ENCODE peak calls at places on chromosomes 11 and 22, in seven cellular contexts. One of them, this sample, is unnamed.

GRCh38 chr11:100823360-100823759 is 136.3 kb downstream of the ARHGAP42 start:
- DNase-seq in astrocyte of the spinal cord: peak
- DNase-seq in epithelial cell of esophagus: no peak
- DNase-seq in MM.1S: no peak
- DNase-seq in colonic mucosa: no peak
- DNase-seq in mammary epithelial cell: no peak
- DNase-seq in fibroblast of lung: peak
- DNase-seq in this sample: peak

GRCh38 chr11:14645247-14645912 is 1.8 kb downstream of the PDE3B start:
- DNase-seq in astrocyte of the spinal cord: peak
- DNase-seq in epithelial cell of esophagus: peak
- DNase-seq in MM.1S: no peak
- DNase-seq in colonic mucosa: no peak
- DNase-seq in mammary epithelial cell: peak
- DNase-seq in fibroblast of lung: peak
- DNase-seq in this sample: peak

GRCh38 chr11:390175-390574 is 3.8 kb upstream of the PKP3 start:
- DNase-seq in astrocyte of the spinal cord: no peak
- DNase-seq in epithelial cell of esophagus: peak
- DNase-seq in MM.1S: no peak
- DNase-seq in colonic mucosa: peak
- DNase-seq in mammary epithelial cell: no peak
- DNase-seq in fibroblast of lung: no peak
- DNase-seq in this sample: no peak

GRCh38 chr11:28834877-28835276 is 726.7 kb downstream of the METTL15 start:
- DNase-seq in astrocyte of the spinal cord: peak
- DNase-seq in epithelial cell of esophagus: peak
- DNase-seq in MM.1S: no peak
- DNase-seq in colonic mucosa: no peak
- DNase-seq in mammary epithelial cell: peak
- DNase-seq in fibroblast of lung: peak
- DNase-seq in this sample: peak

GRCh38 chr22:23836692-23837495 is 1.9 kb downstream of the DERL3 start:
- DNase-seq in astrocyte of the spinal cord: no peak
- DNase-seq in epithelial cell of esophagus: no peak
- DNase-seq in MM.1S: no peak
- DNase-seq in colonic mucosa: no peak
- DNase-seq in mammary epithelial cell: no peak
- DNase-seq in fibroblast of lung: no peak
- DNase-seq in this sample: no peak

GRCh38 chr11:11998091-11998781 is 10.2 kb downstream of the DKK3 start:
- DNase-seq in astrocyte of the spinal cord: peak
- DNase-seq in epithelial cell of esophagus: peak
- DNase-seq in MM.1S: no peak
- DNase-seq in colonic mucosa: no peak
- DNase-seq in mammary epithelial cell: peak
- DNase-seq in fibroblast of lung: peak
- DNase-seq in this sample: peak

GRCh38 chr11:44319170-44319551 is 9.2 kb upstream of the ALX4 start:
- DNase-seq in astrocyte of the spinal cord: no peak
- DNase-seq in epithelial cell of esophagus: no peak
- DNase-seq in MM.1S: no peak
- DNase-seq in colonic mucosa: no peak
- DNase-seq in mammary epithelial cell: no peak
- DNase-seq in fibroblast of lung: no peak
- DNase-seq in this sample: no peak

GRCh38 chr11:72349616-72350218 is 84.6 kb downstream of the CLPB start:
- DNase-seq in astrocyte of the spinal cord: no peak
- DNase-seq in epithelial cell of esophagus: no peak
- DNase-seq in MM.1S: no peak
- DNase-seq in colonic mucosa: no peak
- DNase-seq in mammary epithelial cell: no peak
- DNase-seq in fibroblast of lung: no peak
- DNase-seq in this sample: no peak

GRCh38 chr11:12005476-12005875 is 3.0 kb downstream of the DKK3 start:
- DNase-seq in astrocyte of the spinal cord: peak
- DNase-seq in epithelial cell of esophagus: peak
- DNase-seq in MM.1S: no peak
- DNase-seq in colonic mucosa: no peak
- DNase-seq in mammary epithelial cell: no peak
- DNase-seq in fibroblast of lung: peak
- DNase-seq in this sample: peak

GRCh38 chr11:102761646-102762238 is 18.7 kb downstream of the MMP10 start:
- DNase-seq in astrocyte of the spinal cord: peak
- DNase-seq in epithelial cell of esophagus: no peak
- DNase-seq in MM.1S: no peak
- DNase-seq in colonic mucosa: no peak
- DNase-seq in mammary epithelial cell: no peak
- DNase-seq in fibroblast of lung: no peak
- DNase-seq in this sample: peak

GRCh38 chr11:134008593-134008992 is 51.8 kb upstream of the IGSF9B start:
- DNase-seq in astrocyte of the spinal cord: no peak
- DNase-seq in epithelial cell of esophagus: peak
- DNase-seq in MM.1S: no peak
- DNase-seq in colonic mucosa: no peak
- DNase-seq in mammary epithelial cell: no peak
- DNase-seq in fibroblast of lung: no peak
- DNase-seq in this sample: no peak

GRCh38 chr11:96390403-96390830 is 604 bp downstream of the JRKL start:
- DNase-seq in astrocyte of the spinal cord: no peak
- DNase-seq in epithelial cell of esophagus: no peak
- DNase-seq in MM.1S: no peak
- DNase-seq in colonic mucosa: no peak
- DNase-seq in mammary epithelial cell: no peak
- DNase-seq in fibroblast of lung: peak
- DNase-seq in this sample: peak

GRCh38 chr11:128406365-128406706 is 181.0 kb downstream of the ETS1 start:
- DNase-seq in astrocyte of the spinal cord: peak
- DNase-seq in epithelial cell of esophagus: no peak
- DNase-seq in MM.1S: peak
- DNase-seq in colonic mucosa: no peak
- DNase-seq in mammary epithelial cell: no peak
- DNase-seq in fibroblast of lung: no peak
- DNase-seq in this sample: no peak

GRCh38 chr22:20016734-20017621 is at the start of gene ARVCF:
- DNase-seq in astrocyte of the spinal cord: peak
- DNase-seq in epithelial cell of esophagus: peak
- DNase-seq in MM.1S: peak
- DNase-seq in colonic mucosa: peak
- DNase-seq in mammary epithelial cell: peak
- DNase-seq in fibroblast of lung: peak
- DNase-seq in this sample: peak

GRCh38 chr11:67698247-67698646 is 23.8 kb upstream of the ALDH3B2 start:
- DNase-seq in astrocyte of the spinal cord: no peak
- DNase-seq in epithelial cell of esophagus: peak
- DNase-seq in MM.1S: peak
- DNase-seq in colonic mucosa: no peak
- DNase-seq in mammary epithelial cell: no peak
- DNase-seq in fibroblast of lung: no peak
- DNase-seq in this sample: peak
- H3K4me3 ChIP-seq in astrocyte of the spinal cord: no peak
- H3K4me3 ChIP-seq in epithelial cell of esophagus: no peak
- H3K4me3 ChIP-seq in MM.1S: no peak
- H3K4me3 ChIP-seq in colonic mucosa: no peak
- H3K4me3 ChIP-seq in mammary epithelial cell: no peak
- H3K4me3 ChIP-seq in fibroblast of lung: no peak
- H3K4me3 ChIP-seq in this sample: no peak

GRCh38 chr11:91850533-91851305 is 373.9 kb upstream of the FAT3 start:
- DNase-seq in astrocyte of the spinal cord: no peak
- DNase-seq in epithelial cell of esophagus: no peak
- DNase-seq in MM.1S: no peak
- DNase-seq in colonic mucosa: no peak
- DNase-seq in mammary epithelial cell: no peak
- DNase-seq in fibroblast of lung: no peak
- DNase-seq in this sample: no peak
- TF ChIP-seq CTCF in astrocyte of the spinal cord: no peak
- TF ChIP-seq CTCF in epithelial cell of esophagus: no peak
- TF ChIP-seq CTCF in MM.1S: no peak
- TF ChIP-seq CTCF in colonic mucosa: no peak
- TF ChIP-seq CTCF in mammary epithelial cell: no peak
- TF ChIP-seq CTCF in fibroblast of lung: no peak
- TF ChIP-seq CTCF in this sample: no peak

DNA sequence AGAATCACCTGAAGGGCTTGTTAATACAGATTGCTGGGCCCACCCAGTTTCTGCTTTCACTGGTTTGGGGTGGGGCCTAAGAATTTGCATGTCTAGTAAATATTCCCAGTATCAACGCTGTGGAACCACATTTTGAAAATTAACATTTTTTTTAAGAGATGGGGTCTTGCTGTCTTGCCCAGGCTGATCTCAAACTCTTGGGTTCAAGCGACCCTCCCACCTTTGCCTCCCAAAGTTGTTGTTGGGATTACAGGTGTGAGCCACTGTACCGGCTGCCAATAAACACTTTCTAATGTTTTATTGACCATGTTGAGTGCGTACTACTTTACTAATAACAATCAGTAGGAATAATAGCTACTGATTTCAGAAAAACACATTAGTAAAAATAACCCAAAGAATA is 2.5 kb downstream of the EIF4G2 start:
- DNase-seq in astrocyte of the spinal cord: no peak
- DNase-seq in epithelial cell of esophagus: no peak
- DNase-seq in MM.1S: no peak
- DNase-seq in colonic mucosa: no peak
- DNase-seq in mammary epithelial cell: peak
- DNase-seq in fibroblast of lung: no peak
- DNase-seq in this sample: no peak
- H3K4me3 ChIP-seq in astrocyte of the spinal cord: no peak
- H3K4me3 ChIP-seq in epithelial cell of esophagus: peak
- H3K4me3 ChIP-seq in MM.1S: no peak
- H3K4me3 ChIP-seq in colonic mucosa: no peak
- H3K4me3 ChIP-seq in mammary epithelial cell: peak
- H3K4me3 ChIP-seq in fibroblast of lung: peak
- H3K4me3 ChIP-seq in this sample: no peak

GRCh38 chr22:47547239-47547661 is 784.8 kb downstream of the TBC1D22A start:
- DNase-seq in astrocyte of the spinal cord: no peak
- DNase-seq in epithelial cell of esophagus: no peak
- DNase-seq in MM.1S: no peak
- DNase-seq in colonic mucosa: no peak
- DNase-seq in mammary epithelial cell: no peak
- DNase-seq in fibroblast of lung: no peak
- DNase-seq in this sample: no peak
- TF ChIP-seq CTCF in astrocyte of the spinal cord: no peak
- TF ChIP-seq CTCF in epithelial cell of esophagus: no peak
- TF ChIP-seq CTCF in MM.1S: no peak
- TF ChIP-seq CTCF in colonic mucosa: no peak
- TF ChIP-seq CTCF in mammary epithelial cell: no peak
- TF ChIP-seq CTCF in fibroblast of lung: no peak
- TF ChIP-seq CTCF in this sample: no peak

GRCh38 chr11:64390558-64390957 is 31.6 kb downstream of the RPS6KA4 start:
- DNase-seq in astrocyte of the spinal cord: no peak
- DNase-seq in epithelial cell of esophagus: no peak
- DNase-seq in MM.1S: no peak
- DNase-seq in colonic mucosa: no peak
- DNase-seq in mammary epithelial cell: no peak
- DNase-seq in fibroblast of lung: no peak
- DNase-seq in this sample: no peak

GRCh38 chr11:64396079-64396591 is 37.2 kb downstream of the RPS6KA4 start:
- DNase-seq in astrocyte of the spinal cord: no peak
- DNase-seq in epithelial cell of esophagus: no peak
- DNase-seq in MM.1S: no peak
- DNase-seq in colonic mucosa: no peak
- DNase-seq in mammary epithelial cell: no peak
- DNase-seq in fibroblast of lung: no peak
- DNase-seq in this sample: no peak

GRCh38 chr11:64391839-64392238 is 32.9 kb downstream of the RPS6KA4 start:
- DNase-seq in astrocyte of the spinal cord: no peak
- DNase-seq in epithelial cell of esophagus: no peak
- DNase-seq in MM.1S: no peak
- DNase-seq in colonic mucosa: no peak
- DNase-seq in mammary epithelial cell: no peak
- DNase-seq in fibroblast of lung: no peak
- DNase-seq in this sample: no peak

GRCh38 chr11:64400096-64400495 is 41.1 kb downstream of the RPS6KA4 start:
- DNase-seq in astrocyte of the spinal cord: no peak
- DNase-seq in epithelial cell of esophagus: peak
- DNase-seq in MM.1S: no peak
- DNase-seq in colonic mucosa: no peak
- DNase-seq in mammary epithelial cell: peak
- DNase-seq in fibroblast of lung: peak
- DNase-seq in this sample: peak

DNA sequence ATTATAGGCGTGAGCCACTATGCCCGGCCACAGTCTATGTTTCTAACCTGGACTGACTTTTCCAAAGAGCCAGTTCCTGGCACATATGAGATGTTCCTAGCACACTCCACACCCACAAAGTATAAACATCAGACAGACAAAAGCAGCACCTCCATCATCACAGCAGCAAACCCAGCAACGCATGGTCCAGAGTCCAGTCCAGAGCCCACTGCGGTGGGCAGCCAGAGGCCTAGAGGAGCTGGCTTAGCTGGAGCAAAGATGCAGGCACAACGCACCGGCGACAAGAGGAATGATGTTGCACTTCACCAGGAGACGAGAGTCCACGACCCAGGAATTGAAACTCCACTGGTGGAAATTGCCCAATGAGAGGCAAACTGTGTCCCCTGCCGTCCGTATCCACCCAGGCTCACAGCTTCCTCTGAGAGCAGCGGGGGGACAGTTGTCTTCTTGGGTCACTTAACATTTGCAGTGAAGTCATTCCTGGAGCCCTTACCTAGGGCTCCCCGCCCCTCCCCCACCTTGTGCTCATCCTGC is 36.6 kb downstream of the RPS6KA4 start:
- DNase-seq in astrocyte of the spinal cord: no peak
- DNase-seq in epithelial cell of esophagus: no peak
- DNase-seq in MM.1S: no peak
- DNase-seq in colonic mucosa: no peak
- DNase-seq in mammary epithelial cell: no peak
- DNase-seq in fibroblast of lung: no peak
- DNase-seq in this sample: no peak
- H3K4me3 ChIP-seq in astrocyte of the spinal cord: no peak
- H3K4me3 ChIP-seq in epithelial cell of esophagus: no peak
- H3K4me3 ChIP-seq in MM.1S: no peak
- H3K4me3 ChIP-seq in colonic mucosa: no peak
- H3K4me3 ChIP-seq in mammary epithelial cell: no peak
- H3K4me3 ChIP-seq in fibroblast of lung: no peak
- H3K4me3 ChIP-seq in this sample: no peak

GRCh38 chr11:104130161-104130560 is 33.8 kb downstream of the PDGFD start:
- DNase-seq in astrocyte of the spinal cord: no peak
- DNase-seq in epithelial cell of esophagus: no peak
- DNase-seq in MM.1S: no peak
- DNase-seq in colonic mucosa: no peak
- DNase-seq in mammary epithelial cell: no peak
- DNase-seq in fibroblast of lung: no peak
- DNase-seq in this sample: no peak
- TF ChIP-seq CTCF in astrocyte of the spinal cord: no peak
- TF ChIP-seq CTCF in epithelial cell of esophagus: no peak
- TF ChIP-seq CTCF in MM.1S: no peak
- TF ChIP-seq CTCF in colonic mucosa: no peak
- TF ChIP-seq CTCF in mammary epithelial cell: no peak
- TF ChIP-seq CTCF in fibroblast of lung: no peak
- TF ChIP-seq CTCF in this sample: no peak

GRCh38 chr11:8167796-8168195 is 1.0 kb downstream of the RIC3 start:
- DNase-seq in astrocyte of the spinal cord: peak
- DNase-seq in epithelial cell of esophagus: peak
- DNase-seq in MM.1S: no peak
- DNase-seq in colonic mucosa: no peak
- DNase-seq in mammary epithelial cell: peak
- DNase-seq in fibroblast of lung: peak
- DNase-seq in this sample: peak
- H3K4me3 ChIP-seq in astrocyte of the spinal cord: no peak
- H3K4me3 ChIP-seq in epithelial cell of esophagus: no peak
- H3K4me3 ChIP-seq in MM.1S: peak
- H3K4me3 ChIP-seq in colonic mucosa: peak
- H3K4me3 ChIP-seq in mammary epithelial cell: no peak
- H3K4me3 ChIP-seq in fibroblast of lung: no peak
- H3K4me3 ChIP-seq in this sample: no peak